ENCODE peak calls at places on chromosome 5, in nine cellular contexts. N is epithelial cell of esophagus, T is neural crest cell, X is fibroblast of pulmonary artery, C is H9, D is adrenal gland, I is spleen, Q is heart left ventricle, J is choroid plexus epithelial cell. B is an unnamed sample.
A peak's percentile ranks its signal among the peaks of the same experiment; 100 is the strongest.

GRCh38 chr5:136066705-136067271 is 38.0 kb downstream of the TGFBI start:
- DNase-seq in N (peak; percentile 36), T (no peak), X (peak; percentile 65), C (peak; percentile 27), D (peak; percentile 54), I (no peak), Q (peak; percentile 71), J (peak; percentile 82), B (no peak)

GRCh38 chr5:95124731-95125130 is 160.2 kb downstream of the MCTP1 start:
- DNase-seq in N (no peak), T (no peak), X (no peak), C (no peak), D (no peak), I (no peak), Q (no peak), J (no peak), B (no peak)

GRCh38 chr5:55344392-55344992 is 36.7 kb downstream of the MTREX start:
- DNase-seq in N (peak; percentile 70), T (peak; percentile 70), X (peak; percentile 84), C (peak; percentile 38), D (peak; percentile 90), I (no peak), Q (no peak), J (peak; percentile 87), B (peak; percentile 56)

GRCh38 chr5:6737043-6737941 is 24.1 kb downstream of the TENT4A start:
- DNase-seq in N (no peak), T (no peak), X (no peak), C (no peak), D (peak; percentile 43), I (peak; percentile 74), Q (no peak), J (no peak), B (no peak)

GRCh38 chr5:116769470-116769869 is 194.8 kb upstream of the SEMA6A start:
- DNase-seq in N (no peak), T (no peak), X (no peak), C (no peak), D (no peak), I (no peak), Q (no peak), J (no peak), B (no peak)

GRCh38 chr5:134527156-134527960 is 1.9 kb downstream of the JADE2 start:
- DNase-seq in N (peak; percentile 90), T (peak; percentile 73), X (peak; percentile 92), C (peak; percentile 97), D (peak; percentile 91), I (peak; percentile 96), Q (peak; percentile 91), J (peak; percentile 97), B (peak; percentile 81)

GRCh38 chr5:155089649-155090048 is 76.1 kb downstream of the KIF4B start:
- DNase-seq in N (peak; percentile 35), T (no peak), X (peak; percentile 25), C (no peak), D (no peak), I (no peak), Q (no peak), J (no peak), B (no peak)

GRCh38 chr5:135433626-135434426 is 13.3 kb downstream of the DCANP1 start:
- DNase-seq in N (peak; percentile 11), T (no peak), X (peak; percentile 38), C (peak; percentile 31), D (peak; percentile 30), I (peak; percentile 71), Q (no peak), J (peak; percentile 68), B (no peak)

GRCh38 chr5:9249231-9249630 is 296.6 kb downstream of the SEMA5A start:
- DNase-seq in N (no peak), T (no peak), X (peak; percentile 46), C (no peak), D (no peak), I (no peak), Q (no peak), J (peak; percentile 47), B (no peak)

GRCh38 chr5:170861855-170862766 is at the start of gene RANBP17:
- DNase-seq in N (peak; percentile 76), T (peak; percentile 65), X (peak; percentile 77), C (peak; percentile 88), D (peak; percentile 69), I (peak; percentile 78), Q (peak; percentile 58), J (peak; percentile 88), B (peak; percentile 65)

GRCh38 chr5:105392710-105393149 is 1830.1 kb upstream of the NUDT12 start:
- DNase-seq in N (no peak), T (no peak), X (no peak), C (peak; percentile 16), D (no peak), I (no peak), Q (no peak), J (no peak), B (no peak)

GRCh38 chr5:174427304-174427703 is 297.1 kb upstream of the MSX2 start:
- DNase-seq in N (no peak), T (no peak), X (no peak), C (no peak), D (no peak), I (no peak), Q (no peak), J (no peak), B (no peak)

GRCh38 chr5:6596388-6596787 is 36.5 kb downstream of the NSUN2 start:
- DNase-seq in N (no peak), T (no peak), X (no peak), C (no peak), D (peak; percentile 7), I (no peak), Q (no peak), J (no peak), B (no peak)

GRCh38 chr5:58940446-58940845 is 357.6 kb downstream of the RAB3C start:
- DNase-seq in N (no peak), T (no peak), X (peak; percentile 78), C (no peak), D (no peak), I (no peak), Q (no peak), J (peak; percentile 69), B (no peak)

GRCh38 chr5:15290953-15291352 is 209.0 kb upstream of the FBXL7 start:
- DNase-seq in N (no peak), T (no peak), X (no peak), C (no peak), D (no peak), I (no peak), Q (no peak), J (peak; percentile 8), B (no peak)

GRCh38 chr5:15285901-15286583 is 213.9 kb upstream of the FBXL7 start:
- DNase-seq in N (no peak), T (no peak), X (peak; percentile 90), C (no peak), D (peak; percentile 56), I (no peak), Q (peak; percentile 43), J (peak; percentile 73), B (peak; percentile 33)

DNA sequence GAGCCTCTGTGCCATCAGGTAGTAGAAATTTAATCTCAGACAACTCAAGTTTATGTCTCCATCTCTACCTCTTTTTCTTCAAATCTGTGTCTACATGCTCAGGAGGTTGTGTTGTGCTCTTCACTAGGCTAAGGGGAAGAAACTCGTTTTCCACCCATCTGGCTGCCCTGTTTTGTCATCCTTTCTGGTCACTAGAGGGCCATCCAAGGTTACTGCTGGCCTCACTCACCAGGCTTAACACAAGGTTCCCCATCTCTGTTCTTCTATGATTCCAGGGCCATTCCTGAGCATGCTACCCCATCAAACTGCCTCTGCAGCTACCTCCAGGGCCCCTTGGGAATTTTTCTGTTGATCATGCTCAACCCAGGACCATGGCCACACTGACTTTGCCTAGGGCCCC is 213.3 kb upstream of the FBXL7 start:
- DNase-seq in N (no peak), T (no peak), X (peak; percentile 39), C (no peak), D (no peak), I (no peak), Q (no peak), J (peak; percentile 28), B (no peak)
- TF ChIP-seq CTCF in N (no peak), T (peak; percentile 26), X (peak; percentile 40), C (peak; percentile 49), D (no peak), I (no peak), Q (peak; percentile 40), J (peak; percentile 43), B (no peak)

GRCh38 chr5:141677415-141677814 is 4.6 kb downstream of the ARAP3 start:
- DNase-seq in N (no peak), T (peak; percentile 38), X (no peak), C (peak; percentile 62), D (no peak), I (no peak), Q (no peak), J (no peak), B (no peak)
- TF ChIP-seq CTCF in N (no peak), T (peak; percentile 53), X (peak; percentile 24), C (peak; percentile 73), D (no peak), I (no peak), Q (peak; percentile 9), J (peak; percentile 31), B (no peak)

DNA sequence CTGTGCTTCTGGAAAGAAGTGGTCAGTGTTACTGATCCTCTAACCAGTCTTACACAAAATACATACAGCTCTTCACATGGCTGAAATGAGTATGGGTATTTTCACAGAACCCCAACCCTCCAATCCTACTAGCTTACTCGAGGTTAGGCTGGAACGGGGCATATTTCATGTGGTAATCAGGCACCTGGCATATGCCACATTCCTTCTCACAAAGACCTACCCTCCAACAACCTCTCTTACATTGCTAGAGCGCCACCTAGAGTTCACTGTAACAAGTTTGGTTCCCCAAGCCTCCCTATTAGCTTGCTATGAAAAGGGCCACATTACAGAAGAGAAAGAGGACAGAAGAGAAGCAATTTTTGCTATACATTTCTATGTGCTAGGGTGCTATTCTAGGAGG is 597.3 kb downstream of the PRELID2 start:
- DNase-seq in N (peak; percentile 83), T (peak; percentile 53), X (peak; percentile 85), C (peak; percentile 77), D (no peak), I (no peak), Q (no peak), J (peak; percentile 85), B (no peak)
- TF ChIP-seq CTCF in N (peak; percentile 82), T (peak; percentile 72), X (peak; percentile 78), C (peak; percentile 84), D (no peak), I (peak; percentile 25), Q (peak; percentile 29), J (peak; percentile 78), B (no peak)

GRCh38 chr5:90689064-90689463 is 130.5 kb downstream of the ADGRV1 start:
- DNase-seq in N (no peak), T (no peak), X (no peak), C (no peak), D (no peak), I (no peak), Q (no peak), J (no peak), B (no peak)
- TF ChIP-seq CTCF in N (no peak), T (no peak), X (no peak), C (peak; percentile 41), D (no peak), I (no peak), Q (no peak), J (no peak), B (no peak)